ENCODE peak calls at places on chromosomes 3 and 15, in seven cellular contexts. B is A549, G is neural progenitor cell, M is NAMALWA, D is Right ventricle myocardium inferior, N is right lobe of liver, U is AG09319. Q is an unnamed sample.

GRCh38 chr15:75508741-75509532 is 57.4 kb upstream of the SIN3A start:
- DNase-seq in N (no peak), U (no peak), D (no peak), B (peak; percentile 33), M (peak; percentile 65), G (no peak), Q (no peak)

GRCh38 chr3:155093261-155093660 is 13.1 kb downstream of the MME start:
- DNase-seq in B (no peak), N (no peak), M (peak; percentile 61), G (no peak), D (no peak), U (no peak), Q (no peak)

GRCh38 chr15:29692527-29692926 is 129.7 kb downstream of the TJP1 start:
- DNase-seq in G (peak; percentile 22), M (no peak), B (no peak), U (no peak), N (no peak), D (no peak), Q (no peak)

GRCh38 chr3:39587113-39587512 is 119.6 kb downstream of the MOBP start:
- DNase-seq in D (no peak), N (no peak), B (no peak), U (no peak), M (no peak), G (no peak), Q (no peak)

GRCh38 chr3:186097663-186098451 is 11.0 kb downstream of the ETV5 start:
- DNase-seq in U (no peak), G (peak; percentile 95), D (peak; percentile 77), M (no peak), B (peak; percentile 75), N (peak; percentile 70), Q (no peak)

GRCh38 chr3:63932509-63933212 is 20.5 kb upstream of the SCAANT1 start:
- DNase-seq in N (no peak), U (no peak), M (no peak), B (no peak), D (no peak), G (no peak), Q (no peak)

GRCh38 chr3:185900228-185900627 is 37.6 kb downstream of the TRA2B start:
- DNase-seq in G (no peak), B (peak; percentile 64), N (no peak), U (peak; percentile 61), D (no peak), M (no peak), Q (peak; percentile 57)

GRCh38 chr15:97082835-97083234 is 752.3 kb downstream of the NR2F2 start:
- DNase-seq in G (no peak), N (no peak), D (no peak), B (no peak), M (no peak), U (no peak), Q (no peak)

GRCh38 chr3:184082034-184082433 is 14.8 kb upstream of the HTR3E start:
- DNase-seq in B (no peak), U (no peak), G (no peak), D (no peak), N (no peak), M (no peak), Q (no peak)

GRCh38 chr3:178352300-178353021 is 183.8 kb upstream of the KCNMB2 start:
- DNase-seq in G (peak; percentile 34), D (no peak), B (peak; percentile 7), M (no peak), N (no peak), U (peak; percentile 82), Q (peak; percentile 79)

GRCh38 chr15:42741710-42742109 is 4.8 kb upstream of the CDAN1 start:
- DNase-seq in M (no peak), G (no peak), B (no peak), U (no peak), D (no peak), N (no peak), Q (no peak)

GRCh38 chr3:16064660-16065414 is 109.6 kb upstream of the GALNT15 start:
- DNase-seq in G (no peak), U (peak; percentile 77), B (no peak), N (no peak), D (peak; percentile 91), M (no peak), Q (peak; percentile 86)

GRCh38 chr3:58167431-58168351 is 43.1 kb downstream of the DNASE1L3 start:
- DNase-seq in N (no peak), D (peak; percentile 79), M (peak; percentile 49), G (peak; percentile 78), B (peak; percentile 46), U (peak; percentile 36), Q (no peak)

GRCh38 chr15:80418892-80419537 is 14.8 kb downstream of the ARNT2 start:
- DNase-seq in U (peak; percentile 22), M (peak; percentile 57), D (no peak), B (peak; percentile 56), N (no peak), G (peak; percentile 69), Q (no peak)

GRCh38 chr15:69834256-69834655 is 263.5 kb downstream of the TLE3 start:
- DNase-seq in N (no peak), D (no peak), B (no peak), M (no peak), U (no peak), G (no peak), Q (no peak)

GRCh38 chr3:196108075-196108743 is 26.3 kb upstream of the TFRC start:
- DNase-seq in B (no peak), G (peak; percentile 20), N (peak; percentile 45), U (no peak), D (no peak), M (no peak), Q (no peak)

GRCh38 chr3:197541756-197542539 is 13.8 kb downstream of the BDH1 start:
- DNase-seq in G (peak; percentile 86), N (no peak), U (no peak), B (no peak), M (no peak), D (no peak), Q (no peak)

GRCh38 chr3:98482717-98483482 is 14.6 kb upstream of the OR5K2 start:
- DNase-seq in N (no peak), M (peak; percentile 25), B (no peak), U (no peak), D (no peak), G (no peak), Q (no peak)

GRCh38 chr15:51724199-51724598 is 13.3 kb downstream of the LYSMD2 start:
- DNase-seq in N (no peak), M (no peak), B (no peak), U (no peak), G (no peak), D (no peak), Q (no peak)

GRCh38 chr3:42070089-42070885 is 20.9 kb upstream of the TRAK1 start:
- DNase-seq in D (no peak), M (no peak), U (no peak), N (no peak), G (no peak), B (no peak), Q (no peak)

GRCh38 chr15:88603885-88604284 is 17.3 kb upstream of the AEN start:
- DNase-seq in D (no peak), M (no peak), B (no peak), N (no peak), G (peak; percentile 34), U (no peak), Q (no peak)

GRCh38 chr3:43684944-43685343 is 5.8 kb upstream of the ABHD5 start:
- DNase-seq in B (no peak), U (no peak), M (no peak), D (no peak), G (no peak), N (no peak), Q (no peak)

GRCh38 chr3:63390831-63391230 is 112.7 kb downstream of the SYNPR start:
- DNase-seq in B (no peak), D (no peak), M (no peak), U (no peak), N (no peak), G (no peak), Q (no peak)

GRCh38 chr15:70974004-70974832 is 81.6 kb downstream of the LRRC49 start:
- DNase-seq in N (no peak), U (peak; percentile 24), G (peak; percentile 9), B (peak; percentile 22), D (no peak), M (peak; percentile 45), Q (peak; percentile 49)

GRCh38 chr3:15490158-15490557 is 31.3 kb downstream of the COLQ start:
- DNase-seq in U (no peak), G (no peak), D (no peak), B (no peak), N (no peak), M (no peak), Q (no peak)

GRCh38 chr15:67812232-67812631 is 13.1 kb upstream of the SKOR1 start:
- DNase-seq in B (no peak), G (no peak), U (no peak), D (peak; percentile 43), N (no peak), M (no peak), Q (no peak)

GRCh38 chr15:35911052-35911780 is 365.3 kb upstream of the DPH6 start:
- DNase-seq in B (no peak), M (no peak), G (no peak), N (no peak), U (no peak), D (no peak), Q (no peak)

GRCh38 chr15:87866961-87867360 is 389.6 kb downstream of the NTRK3 start:
- DNase-seq in B (no peak), G (peak; percentile 38), N (no peak), M (no peak), D (no peak), U (no peak), Q (no peak)

GRCh38 chr3:11459147-11459837 is 184.4 kb downstream of the VGLL4 start:
- DNase-seq in M (no peak), D (no peak), N (no peak), U (no peak), G (no peak), B (no peak), Q (peak; percentile 59)

GRCh38 chr3:77686560-77686959 is 646.7 kb downstream of the ROBO2 start:
- DNase-seq in B (no peak), D (no peak), G (no peak), U (no peak), M (no peak), N (no peak), Q (no peak)

GRCh38 chr15:74889882-74890768 is at the start of gene MPI:
- DNase-seq in M (peak; percentile 92), U (no peak), B (peak; percentile 100), G (peak; percentile 95), N (peak; percentile 90), D (peak; percentile 95), Q (no peak)

GRCh38 chr3:38370861-38371260 is 24.3 kb downstream of the XYLB start:
- DNase-seq in U (no peak), G (no peak), N (no peak), M (no peak), B (no peak), D (no peak), Q (no peak)

GRCh38 chr3:142863010-142863787 is 25.7 kb downstream of the PCOLCE2 start:
- DNase-seq in U (no peak), B (no peak), M (no peak), D (no peak), N (no peak), G (peak; percentile 15), Q (no peak)

GRCh38 chr3:52341123-52341522 is 25.0 kb downstream of the DNAH1 start:
- DNase-seq in M (no peak), B (no peak), G (no peak), D (no peak), U (no peak), N (peak; percentile 32), Q (no peak)

GRCh38 chr15:63176302-63176701 is 13.1 kb upstream of the RAB8B start:
- DNase-seq in U (no peak), M (no peak), D (no peak), N (no peak), B (no peak), G (no peak), Q (no peak)

GRCh38 chr15:31306426-31307269 is 20.0 kb upstream of the KLF13 start:
- DNase-seq in M (no peak), D (peak; percentile 76), B (no peak), G (peak; percentile 98), U (no peak), N (no peak), Q (no peak)

GRCh38 chr15:37490707-37491106 is 390.4 kb upstream of the MEIS2 start:
- DNase-seq in M (no peak), U (no peak), N (peak; percentile 39), D (no peak), B (no peak), G (no peak), Q (no peak)

Q was measured in AG04449.